ENCODE peak calls at places on chromosomes 11 and 22, in seven cellular contexts. H is H1, V is NB4, J is sigmoid colon, A is lower leg skin, P is uterus, K is heart left ventricle. T is an unnamed sample.

GRCh38 chr11:96162816-96163499 is 180.0 kb downstream of the MAML2 start:
- DNase-seq in H (no peak), K (peak), J (peak), P (peak), A (peak), V (no peak), T (no peak)

GRCh38 chr11:70650075-70650909 is 252.0 kb downstream of the CTTN start:
- DNase-seq in V (peak), P (peak), A (peak), K (peak), H (peak), J (no peak), T (peak)

GRCh38 chr11:62577046-62577708 is 3.5 kb upstream of the EEF1G start:
- DNase-seq in P (peak), A (no peak), J (no peak), K (peak), H (no peak), V (no peak), T (no peak)

GRCh38 chr11:80227915-80228314 is 787.1 kb upstream of the TENM4 start:
- DNase-seq in V (no peak), P (no peak), A (no peak), J (no peak), K (no peak), H (no peak), T (no peak)

GRCh38 chr11:132106336-132106982 is 736.0 kb downstream of the NTM start:
- DNase-seq in P (no peak), J (no peak), A (no peak), H (no peak), K (no peak), V (no peak), T (no peak)

GRCh38 chr11:22666320-22666699 is at the start of gene GAS2:
- DNase-seq in J (no peak), K (no peak), H (no peak), P (no peak), A (no peak), V (no peak), T (no peak)

GRCh38 chr22:17384612-17385345 is 15.5 kb downstream of the CECR2 start:
- DNase-seq in V (no peak), A (no peak), P (no peak), K (no peak), H (no peak), J (no peak), T (no peak)

GRCh38 chr11:3164138-3164539 is 971 bp downstream of the OSBPL5 start:
- DNase-seq in K (peak), J (peak), P (no peak), A (no peak), V (peak), H (no peak), T (no peak)

GRCh38 chr11:10938650-10939387 is 81.0 kb upstream of the ZBED5 start:
- DNase-seq in J (no peak), P (no peak), V (no peak), K (no peak), H (no peak), A (no peak), T (no peak)

GRCh38 chr11:113979427-113979826 is 4.5 kb downstream of the HTR3A start:
- DNase-seq in P (no peak), H (no peak), J (no peak), V (no peak), K (no peak), A (no peak), T (no peak)

GRCh38 chr11:62143727-62144126 is 19.9 kb downstream of the INCENP start:
- DNase-seq in J (no peak), K (no peak), P (no peak), A (no peak), V (no peak), H (no peak), T (no peak)

GRCh38 chr11:6387811-6388599 is 2.3 kb upstream of the SMPD1 start:
- DNase-seq in J (no peak), A (no peak), V (no peak), H (no peak), K (no peak), P (no peak), T (no peak)

GRCh38 chr11:19821412-19821875 is 108.8 kb downstream of the NAV2 start:
- DNase-seq in P (no peak), V (no peak), A (no peak), J (no peak), H (no peak), K (no peak), T (no peak)

GRCh38 chr11:45641961-45642360 is 23.5 kb downstream of the CHST1 start:
- DNase-seq in H (no peak), K (no peak), A (no peak), J (no peak), P (no peak), V (no peak), T (no peak)

GRCh38 chr11:119538748-119539147 is 115.8 kb upstream of the THY1 start:
- DNase-seq in J (no peak), H (no peak), A (no peak), P (no peak), V (peak), K (no peak), T (no peak)

GRCh38 chr22:31912402-31912733 is 32.0 kb upstream of the YWHAH start:
- DNase-seq in V (no peak), H (no peak), K (no peak), J (no peak), P (no peak), A (no peak), T (no peak)

GRCh38 chr11:6259638-6260019 is at the start of gene CCKBR:
- DNase-seq in K (no peak), V (no peak), A (no peak), J (peak), H (peak), P (no peak), T (no peak)

GRCh38 chr22:43537019-43537585 is 125.3 kb downstream of the MPPED1 start:
- DNase-seq in V (peak), H (no peak), J (peak), A (no peak), K (no peak), P (no peak), T (no peak)

GRCh38 chr22:49855491-49855911 is 1.9 kb downstream of the ZBED4 start:
- DNase-seq in A (no peak), H (no peak), K (no peak), V (no peak), P (no peak), J (no peak), T (no peak)

GRCh38 chr11:124194696-124195418 is 11.7 kb downstream of the OR10D3 start:
- DNase-seq in H (peak), J (no peak), V (peak), A (peak), K (no peak), P (no peak), T (peak)

GRCh38 chr11:69106124-69106811 is 49.5 kb upstream of the SMIM38 start:
- DNase-seq in H (no peak), J (no peak), P (no peak), K (no peak), A (no peak), V (no peak), T (no peak)

GRCh38 chr11:63908631-63909491 is 8.1 kb downstream of the RCOR2 start:
- DNase-seq in H (no peak), V (no peak), J (no peak), A (no peak), K (no peak), P (peak), T (no peak)

GRCh38 chr22:41636467-41636866 is 15.4 kb downstream of the XRCC6 start:
- DNase-seq in J (no peak), H (no peak), V (no peak), A (no peak), P (no peak), K (peak), T (no peak)

GRCh38 chr11:114154271-114155047 is 94.9 kb downstream of the ZBTB16 start:
- DNase-seq in K (no peak), A (peak), V (peak), H (no peak), J (peak), P (peak), T (peak)

GRCh38 chr11:121521145-121522042 is 68.6 kb upstream of the SORL1-AS1 start:
- DNase-seq in P (no peak), J (no peak), V (peak), K (no peak), A (no peak), H (no peak), T (no peak)

DNA sequence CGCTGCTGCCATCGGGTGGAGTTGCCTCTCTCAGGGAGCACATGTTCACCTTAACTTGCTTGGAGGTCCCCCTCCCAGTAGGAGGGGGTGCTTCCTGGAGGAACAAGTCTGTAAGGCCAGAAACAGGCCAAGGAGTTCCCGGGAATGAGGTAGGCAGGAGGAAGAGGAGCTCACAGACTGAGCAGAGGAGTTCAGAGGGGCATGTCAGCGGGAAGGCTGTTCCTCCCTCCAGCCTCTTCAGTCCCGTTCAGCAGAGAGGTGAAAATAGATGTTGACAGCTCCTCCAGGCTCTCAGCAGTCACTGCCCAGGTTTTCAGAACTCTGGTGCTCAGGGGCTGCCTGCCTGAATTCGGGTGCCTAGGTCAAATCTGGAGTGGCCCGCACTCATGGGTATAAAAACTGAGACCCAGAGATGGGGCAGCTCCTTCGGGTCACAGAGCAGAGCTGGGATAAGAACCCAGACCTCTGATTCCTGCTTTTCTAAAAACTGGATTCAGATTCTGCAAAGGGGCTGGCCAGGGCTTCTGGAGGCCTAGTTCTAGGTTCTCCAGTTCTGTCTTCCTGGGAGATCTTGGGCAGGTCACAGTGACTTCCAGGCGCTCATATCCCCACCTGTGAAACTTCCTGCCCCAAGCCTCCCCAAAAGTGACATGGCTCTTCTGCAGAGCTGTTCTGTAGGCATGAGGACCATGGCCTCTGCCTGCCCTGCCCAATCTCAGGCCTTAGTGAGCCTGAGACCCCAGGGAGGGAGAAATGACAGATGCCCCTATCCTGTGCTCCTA is 18.3 kb downstream of the ATG16L2 start:
- DNase-seq in H (no peak), V (no peak), J (no peak), P (peak), A (no peak), K (no peak), T (no peak)
- TF ChIP-seq POLR2A in H (no peak), V (no peak), J (no peak), P (no peak), A (no peak), K (no peak), T (no peak)

GRCh38 chr11:78210000-78210608 is 21.4 kb downstream of the USP35 start:
- DNase-seq in K (no peak), V (no peak), A (no peak), H (no peak), P (no peak), J (peak), T (no peak)
- TF ChIP-seq POLR2A in K (no peak), V (no peak), A (no peak), H (no peak), P (no peak), J (no peak), T (no peak)

GRCh38 chr22:21640810-21641209 is 1.3 kb upstream of the SDF2L1 start:
- DNase-seq in H (no peak), A (no peak), J (no peak), K (no peak), V (no peak), P (no peak), T (no peak)

GRCh38 chr22:21643533-21644357 is 1.6 kb downstream of the SDF2L1 start:
- DNase-seq in V (no peak), A (no peak), P (no peak), K (no peak), J (no peak), H (no peak), T (no peak)

GRCh38 chr22:21641417-21641794 is 696 bp upstream of the SDF2L1 start:
- DNase-seq in A (no peak), V (peak), K (no peak), P (no peak), J (no peak), H (peak), T (peak)

GRCh38 chr22:21642584-21643448 is 714 bp downstream of the SDF2L1 start:
- DNase-seq in J (no peak), H (peak), K (no peak), V (peak), P (no peak), A (no peak), T (peak)

DNA sequence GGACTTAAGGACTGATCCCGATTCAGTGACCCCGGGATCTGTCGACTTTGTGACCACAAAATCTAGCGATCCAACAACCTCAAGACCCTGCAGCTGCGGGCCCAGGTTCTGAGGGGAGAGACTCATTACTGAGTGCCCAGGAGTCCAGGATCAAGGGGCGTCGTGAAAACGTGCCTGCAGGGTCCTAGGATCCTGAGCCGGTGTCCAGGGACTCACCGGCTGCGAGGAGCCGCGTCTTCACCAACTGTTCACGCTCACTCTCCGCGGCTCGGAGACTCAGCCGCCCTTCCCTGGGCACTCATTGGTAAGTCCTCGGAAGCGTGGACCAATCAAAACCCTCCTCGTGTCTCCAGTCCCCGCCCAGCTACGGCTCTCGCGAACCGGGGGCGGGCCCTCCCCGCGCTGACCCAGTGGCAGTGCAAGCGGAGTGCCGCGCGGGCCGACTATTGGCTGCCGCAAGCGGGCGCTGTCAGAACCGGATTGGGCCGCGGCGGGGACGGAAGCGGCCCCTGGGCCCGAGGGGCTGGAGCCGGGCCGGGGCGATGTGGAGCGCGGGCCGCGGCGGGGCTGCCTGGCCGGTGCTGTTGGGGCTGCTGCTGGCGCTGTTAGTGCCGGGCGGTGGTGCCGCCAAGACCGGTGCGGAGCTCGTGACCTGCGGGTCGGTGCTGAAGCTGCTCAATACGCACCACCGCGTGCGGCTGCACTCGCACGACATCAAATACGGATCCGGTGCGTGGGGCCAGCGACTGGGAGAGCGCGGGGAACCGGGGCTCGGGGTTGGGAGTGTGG is at the start of gene SDF2L1:
- DNase-seq in K (peak), J (peak), H (peak), P (peak), V (peak), A (peak), T (peak)
- TF ChIP-seq POLR2A in K (no peak), J (no peak), H (peak), P (no peak), V (no peak), A (no peak), T (peak)

GRCh38 chr11:65301491-65302329 is 13.0 kb upstream of the CDC42EP2 start:
- DNase-seq in H (peak), V (no peak), A (no peak), J (peak), K (peak), P (no peak), T (peak)

GRCh38 chr11:65304110-65304509 is 10.6 kb upstream of the CDC42EP2 start:
- DNase-seq in P (no peak), H (no peak), A (no peak), J (no peak), K (no peak), V (no peak), T (no peak)

GRCh38 chr11:65305501-65306268 is 9.0 kb upstream of the CDC42EP2 start:
- DNase-seq in A (no peak), V (no peak), K (no peak), H (no peak), J (peak), P (no peak), T (no peak)

GRCh38 chr11:65303542-65303941 is 11.1 kb upstream of the CDC42EP2 start:
- DNase-seq in H (no peak), A (no peak), P (no peak), K (no peak), V (no peak), J (no peak), T (no peak)

GRCh38 chr11:65304613-65305012 is 10.1 kb upstream of the CDC42EP2 start:
- DNase-seq in H (no peak), V (no peak), A (no peak), K (no peak), J (no peak), P (no peak), T (no peak)
- TF ChIP-seq POLR2A in H (no peak), V (no peak), A (no peak), K (no peak), J (no peak), P (no peak), T (no peak)

DNA sequence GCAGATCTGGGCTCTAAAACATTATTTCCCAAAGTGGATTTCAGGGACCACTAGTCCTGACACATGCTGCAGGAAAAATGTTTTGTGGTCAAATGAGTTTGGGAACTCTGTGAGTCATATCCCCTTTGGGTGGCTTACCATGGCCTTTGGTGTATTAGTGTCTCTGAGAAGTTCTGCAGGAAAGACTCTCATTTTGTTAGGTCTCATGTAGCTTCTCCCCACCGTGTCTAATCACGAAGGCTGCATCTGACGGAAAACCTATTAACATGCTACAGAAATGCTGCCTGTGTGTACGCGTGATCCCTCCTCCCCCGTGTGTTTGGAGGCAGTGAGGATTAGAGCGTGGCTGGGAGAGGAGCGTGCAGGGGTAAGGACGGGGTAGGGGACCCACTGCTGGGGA is 191.7 kb downstream of the ST3GAL4 start:
- DNase-seq in H (no peak), A (no peak), P (no peak), K (no peak), J (no peak), V (no peak), T (no peak)
- TF ChIP-seq POLR2A in H (no peak), A (no peak), P (no peak), K (no peak), J (no peak), V (no peak), T (no peak)

DNA sequence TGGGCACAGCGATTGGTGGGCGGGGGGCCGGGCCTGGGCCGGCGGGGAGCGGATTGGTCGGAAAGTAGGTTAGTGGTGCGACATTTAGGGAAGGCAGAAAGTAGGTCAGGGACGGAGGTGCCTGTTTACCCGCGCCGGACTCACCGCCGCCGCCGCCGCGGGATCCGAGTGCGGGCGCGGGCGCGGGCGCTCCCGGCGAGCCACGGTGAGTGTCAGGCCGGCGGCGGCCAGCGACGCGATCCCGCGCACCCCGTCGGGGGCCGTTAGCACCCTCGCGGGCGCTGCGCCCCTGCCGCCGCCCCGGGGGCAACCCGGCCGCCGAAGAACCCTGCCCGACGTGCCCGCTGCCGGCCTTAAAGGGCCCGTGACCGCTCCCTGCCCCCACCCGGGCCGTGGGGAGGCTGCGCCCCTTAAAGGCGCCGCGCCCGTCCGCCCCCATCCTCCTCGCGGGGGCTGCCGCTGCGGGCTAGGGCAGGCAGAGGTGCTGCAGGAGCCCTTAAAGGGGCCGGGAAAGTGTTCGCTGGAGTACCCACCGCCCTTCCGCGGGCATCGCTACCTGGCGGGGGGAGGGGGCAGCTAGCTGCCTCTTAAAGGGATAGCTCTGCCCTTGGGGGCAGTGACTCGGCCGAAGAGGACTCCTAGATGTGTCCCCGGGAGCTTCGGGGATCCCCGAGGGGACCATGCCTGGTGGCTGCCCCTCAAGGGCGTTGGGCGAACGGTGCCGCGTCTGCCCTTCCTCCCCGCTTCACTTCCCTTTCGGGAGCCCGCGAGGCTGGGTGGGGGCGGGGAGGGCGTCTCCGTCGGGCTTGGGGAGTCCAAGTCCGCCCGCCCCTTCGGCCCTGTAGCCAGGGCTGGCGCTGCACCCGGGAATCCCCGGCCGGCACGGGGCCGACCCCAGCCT is at the start of gene BMAL1:
- DNase-seq in H (peak), K (peak), A (peak), P (peak), J (peak), V (peak), T (peak)
- TF ChIP-seq POLR2A in H (no peak), K (peak), A (no peak), P (peak), J (no peak), V (no peak), T (no peak)

DNA sequence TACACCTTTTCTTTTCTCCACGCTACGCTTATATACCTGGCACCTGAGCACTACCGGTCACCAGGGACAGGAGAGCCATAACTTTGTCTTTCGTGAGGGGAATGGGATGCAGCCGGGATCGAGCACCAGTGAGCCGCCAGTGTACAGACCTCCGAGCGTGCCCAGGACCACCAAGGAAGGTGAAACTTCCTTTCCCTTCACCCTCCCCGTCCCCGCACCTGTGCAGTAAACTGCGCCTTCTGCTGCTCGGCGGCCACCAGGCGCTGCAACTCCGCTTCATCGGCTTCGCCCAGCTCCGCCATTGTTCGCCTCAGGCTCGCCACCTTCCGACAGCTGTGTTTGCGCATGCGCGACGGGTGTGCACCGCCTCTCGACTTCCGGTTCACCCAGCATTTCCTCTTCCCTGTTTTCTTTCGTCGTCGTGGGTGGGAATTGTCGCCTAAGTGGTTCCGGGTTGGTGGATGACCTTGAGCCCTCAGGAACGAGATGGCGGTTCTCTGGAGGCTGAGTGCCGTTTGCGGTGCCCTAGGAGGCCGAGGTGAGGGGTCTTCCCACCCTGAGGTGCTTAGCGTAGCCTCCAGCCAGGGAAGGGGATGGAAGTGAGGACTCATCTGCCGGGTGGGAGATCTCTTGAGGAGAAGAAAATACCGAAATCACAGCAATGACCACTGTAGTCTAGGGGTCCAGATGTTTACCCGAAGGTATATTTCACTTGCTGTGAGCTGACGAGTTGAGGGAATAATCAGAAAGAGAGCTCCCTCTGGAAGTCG is at the start of the genes SDHD and TIMM8B:
- DNase-seq in P (peak), A (peak), K (peak), V (peak), J (peak), H (peak), T (peak)
- TF ChIP-seq POLR2A in P (peak), A (no peak), K (no peak), V (peak), J (peak), H (peak), T (peak)

T was measured in erythroblast.